ENCODE peak calls at places on chromosome 12, in seven cellular contexts. Y is WERI-Rb-1, W is astrocyte of the spinal cord, A is nephron progenitor cell, V is breast epithelium, Q is Calu3, E is endothelial cell. R is an unnamed sample.

GRCh38 chr12:57902371-57903042 is 38.9 kb upstream of the ATP23 start:
- DNase-seq in Y (no peak), W (peak; percentile 33), A (no peak), V (no peak), Q (no peak), E (no peak), R (no peak)

GRCh38 chr12:123250471-123251383 is 17.5 kb downstream of the MTRFR start:
- DNase-seq in Y (peak; percentile 69), W (no peak), A (no peak), V (peak; percentile 65), Q (peak; percentile 92), E (no peak), R (no peak)

GRCh38 chr12:1918081-1918874 is at the start of gene CACNA2D4:
- DNase-seq in Y (peak; percentile 95), W (no peak), A (peak; percentile 23), V (no peak), Q (no peak), E (no peak), R (no peak)

GRCh38 chr12:120999191-121000120 is 16.8 kb downstream of the C12orf43 start:
- DNase-seq in Y (no peak), W (no peak), A (no peak), V (no peak), Q (no peak), E (no peak), R (no peak)

GRCh38 chr12:111788178-111788654 is 21.5 kb downstream of the ALDH2 start:
- DNase-seq in Y (peak; percentile 55), W (no peak), A (no peak), V (no peak), Q (peak; percentile 52), E (no peak), R (no peak)

GRCh38 chr12:77630341-77630740 is 200.4 kb upstream of the NAV3 start:
- DNase-seq in Y (peak; percentile 12), W (no peak), A (no peak), V (no peak), Q (no peak), E (no peak), R (no peak)

GRCh38 chr12:127565241-127565640 is 701.7 kb upstream of the TMEM132C start:
- DNase-seq in Y (no peak), W (no peak), A (no peak), V (no peak), Q (no peak), E (no peak), R (no peak)

GRCh38 chr12:102232446-102232845 is 34.8 kb upstream of the PMCH start:
- DNase-seq in Y (no peak), W (peak; percentile 3), A (no peak), V (no peak), Q (no peak), E (no peak), R (no peak)

GRCh38 chr12:132285991-132286681 is 43.3 kb downstream of the GALNT9 start:
- DNase-seq in Y (peak; percentile 34), W (peak; percentile 56), A (peak; percentile 53), V (peak; percentile 67), Q (peak; percentile 78), E (peak; percentile 43), R (peak; percentile 64)

GRCh38 chr12:106919910-106920544 is 35.7 kb upstream of the TMEM263 start:
- DNase-seq in Y (no peak), W (peak; percentile 65), A (peak; percentile 22), V (no peak), Q (peak; percentile 48), E (peak; percentile 20), R (no peak)
- TF ChIP-seq CTCF in Y (peak; percentile 39), W (peak; percentile 59), A (peak; percentile 88), V (peak; percentile 73), Q (peak; percentile 58), E (peak; percentile 92), R (no peak)

DNA sequence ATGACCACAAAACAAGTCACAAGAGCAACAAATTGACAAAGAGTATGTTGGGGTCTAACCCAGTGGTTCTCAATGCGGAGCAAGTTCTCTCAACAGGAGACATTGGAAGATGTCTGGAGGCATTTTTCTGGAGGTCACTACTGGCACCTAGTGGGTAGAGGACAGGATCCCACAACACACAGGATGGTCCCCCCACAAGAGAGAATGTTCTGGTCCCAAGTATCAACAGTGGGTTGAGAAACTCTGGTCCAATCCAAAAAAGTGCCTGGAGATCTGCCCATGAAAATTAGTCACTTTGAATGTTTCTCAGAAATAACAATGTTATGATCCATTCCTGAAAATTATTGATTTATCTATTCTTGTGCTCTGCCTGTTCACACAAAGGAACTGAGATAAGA is 3.3 kb downstream of the SSH1 start:
- DNase-seq in Y (no peak), W (peak; percentile 92), A (no peak), V (no peak), Q (peak; percentile 28), E (no peak), R (no peak)
- TF ChIP-seq CTCF in Y (peak; percentile 39), W (peak; percentile 47), A (no peak), V (no peak), Q (peak; percentile 26), E (no peak), R (no peak)

DNA sequence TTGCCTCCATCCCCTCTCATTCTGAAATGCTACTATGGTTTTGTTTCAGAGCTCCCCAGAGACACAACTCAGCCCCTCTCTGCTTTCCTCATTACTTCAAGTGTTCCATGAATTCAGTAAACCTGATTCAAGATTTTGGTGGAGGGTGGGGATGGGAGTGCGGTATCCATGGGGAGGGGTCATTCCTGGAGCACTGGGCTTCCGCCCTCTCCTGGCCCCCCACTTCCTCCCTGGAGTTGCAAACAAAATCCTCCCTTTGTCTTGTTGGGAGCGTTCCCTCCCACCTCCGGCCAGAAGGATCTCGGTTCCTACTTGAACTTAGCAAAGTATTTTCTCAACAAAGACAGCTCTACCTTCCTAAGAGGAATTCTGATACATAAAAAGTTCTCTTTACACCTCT is 71.8 kb upstream of the LTA4H start:
- DNase-seq in Y (no peak), W (no peak), A (no peak), V (no peak), Q (no peak), E (peak; percentile 41), R (no peak)
- TF ChIP-seq CTCF in Y (no peak), W (no peak), A (no peak), V (no peak), Q (no peak), E (no peak), R (no peak)

GRCh38 chr12:19373569-19373968 is 65.7 kb upstream of the AEBP2 start:
- DNase-seq in Y (no peak), W (no peak), A (no peak), V (no peak), Q (no peak), E (no peak), R (no peak)
- TF ChIP-seq CTCF in Y (no peak), W (no peak), A (no peak), V (no peak), Q (no peak), E (no peak), R (no peak)

DNA sequence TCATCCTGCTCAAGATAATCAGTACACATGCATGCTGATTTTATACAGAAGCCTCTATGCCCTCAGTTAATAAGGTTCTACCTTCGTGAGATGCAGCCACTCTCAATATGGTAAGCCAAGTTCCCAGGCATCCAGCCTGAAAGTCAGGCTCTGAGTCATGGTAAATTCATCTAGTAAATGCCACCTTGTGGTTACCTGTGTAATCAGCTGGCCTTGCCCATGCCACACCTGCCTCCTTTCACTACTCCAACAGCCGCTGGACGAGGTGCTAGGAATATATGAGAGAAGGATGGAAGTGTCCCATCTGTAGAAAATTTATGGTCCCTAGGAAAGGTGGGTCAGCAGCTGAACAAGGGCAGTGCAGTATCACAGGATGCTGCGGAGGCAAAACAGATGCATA is 207.3 kb downstream of the SSPN start:
- DNase-seq in Y (no peak), W (no peak), A (no peak), V (no peak), Q (peak; percentile 71), E (no peak), R (no peak)
- TF ChIP-seq CTCF in Y (peak; percentile 11), W (peak; percentile 14), A (no peak), V (peak; percentile 48), Q (peak; percentile 48), E (no peak), R (no peak)

GRCh38 chr12:12786716-12787601 is 1.5 kb downstream of the APOLD1 start:
- DNase-seq in Y (peak; percentile 58), W (peak; percentile 82), A (peak; percentile 59), V (peak; percentile 75), Q (peak; percentile 81), E (peak; percentile 76), R (no peak)
- TF ChIP-seq CTCF in Y (no peak), W (no peak), A (no peak), V (peak; percentile 54), Q (no peak), E (no peak), R (no peak)